ENCODE peak calls at places on chromosomes 5 and 9, in four cellular contexts. Z, D, R and H are unnamed samples.

GRCh38 chr5:180869587-180869986 is 8.5 kb upstream of the ZFP62 start:
- DNase-seq in Z (no peak), D (no peak), R (no peak), H (no peak)

GRCh38 chr5:83924891-83925290 is 204.2 kb upstream of the HAPLN1 start:
- DNase-seq in Z (no peak), D (no peak), R (no peak), H (no peak)

GRCh38 chr9:127629468-127630081 is 17.5 kb downstream of the STXBP1 start:
- DNase-seq in Z (no peak), D (no peak), R (no peak), H (no peak)

GRCh38 chr9:71681708-71682268 is 86.5 kb downstream of the CEMIP2 start:
- DNase-seq in Z (no peak), D (peak; percentile 41), R (no peak), H (no peak)

GRCh38 chr9:130461218-130461630 is 16.5 kb downstream of the ASS1 start:
- DNase-seq in Z (peak; percentile 66), D (peak; percentile 86), R (peak; percentile 76), H (no peak)

GRCh38 chr9:128809036-128809599 is 9.2 kb upstream of the ENDOG start:
- DNase-seq in Z (no peak), D (no peak), R (no peak), H (no peak)

GRCh38 chr5:179912951-179913350 is 5.3 kb upstream of the TBC1D9B start:
- DNase-seq in Z (no peak), D (no peak), R (no peak), H (no peak)

GRCh38 chr9:3361689-3362392 is 164.0 kb downstream of the RFX3 start:
- DNase-seq in Z (no peak), D (no peak), R (no peak), H (no peak)

GRCh38 chr9:95057121-95057520 is 260.4 kb downstream of the FANCC start:
- DNase-seq in Z (no peak), D (no peak), R (no peak), H (no peak)

GRCh38 chr9:650362-650761 is 191.1 kb upstream of the DMRT1 start:
- DNase-seq in Z (peak; percentile 16), D (no peak), R (no peak), H (no peak)

GRCh38 chr9:117957267-117957666 is 253.1 kb downstream of the TLR4 start:
- DNase-seq in Z (no peak), D (no peak), R (no peak), H (no peak)

GRCh38 chr9:136881691-136882108 is 4.6 kb upstream of the TRAF2 start:
- DNase-seq in Z (peak; percentile 42), D (no peak), R (peak; percentile 71), H (no peak)

GRCh38 chr5:52999357-52999949 is 10.3 kb downstream of the ITGA2 start:
- DNase-seq in Z (no peak), D (no peak), R (no peak), H (no peak)

GRCh38 chr5:142783601-142784291 is 13.6 kb downstream of the ARHGAP26 start:
- DNase-seq in Z (peak; percentile 55), D (no peak), R (no peak), H (no peak)

GRCh38 chr5:96668725-96669124 is 6.5 kb downstream of the CAST start:
- DNase-seq in Z (no peak), D (no peak), R (peak; percentile 66), H (no peak)

GRCh38 chr9:133656211-133657119 is 20.3 kb downstream of the DBH start:
- DNase-seq in Z (no peak), D (no peak), R (no peak), H (no peak)

GRCh38 chr9:115300116-115300515 is 182.2 kb upstream of the TNC start:
- DNase-seq in Z (no peak), D (no peak), R (no peak), H (no peak)

GRCh38 chr5:124737651-124738050 is 8.8 kb downstream of the ZNF608 start:
- DNase-seq in Z (no peak), D (no peak), R (no peak), H (no peak)

GRCh38 chr5:72474117-72474915 is 32.9 kb downstream of the ZNF366 start:
- DNase-seq in Z (no peak), D (no peak), R (no peak), H (no peak)

GRCh38 chr9:79224672-79225433 is 346.9 kb upstream of the TLE4 start:
- DNase-seq in Z (no peak), D (no peak), R (no peak), H (no peak)

GRCh38 chr9:12775373-12775962 is 648 bp downstream of the LURAP1L start:
- DNase-seq in Z (no peak), D (peak; percentile 51), R (no peak), H (no peak)

GRCh38 chr5:149549461-149550266 is 1.6 kb downstream of the CSNK1A1 start:
- DNase-seq in Z (no peak), D (no peak), R (peak; percentile 65), H (no peak)

GRCh38 chr9:133430244-133430643 is 8.1 kb downstream of the ADAMTS13 start:
- DNase-seq in Z (no peak), D (no peak), R (no peak), H (no peak)

DNA sequence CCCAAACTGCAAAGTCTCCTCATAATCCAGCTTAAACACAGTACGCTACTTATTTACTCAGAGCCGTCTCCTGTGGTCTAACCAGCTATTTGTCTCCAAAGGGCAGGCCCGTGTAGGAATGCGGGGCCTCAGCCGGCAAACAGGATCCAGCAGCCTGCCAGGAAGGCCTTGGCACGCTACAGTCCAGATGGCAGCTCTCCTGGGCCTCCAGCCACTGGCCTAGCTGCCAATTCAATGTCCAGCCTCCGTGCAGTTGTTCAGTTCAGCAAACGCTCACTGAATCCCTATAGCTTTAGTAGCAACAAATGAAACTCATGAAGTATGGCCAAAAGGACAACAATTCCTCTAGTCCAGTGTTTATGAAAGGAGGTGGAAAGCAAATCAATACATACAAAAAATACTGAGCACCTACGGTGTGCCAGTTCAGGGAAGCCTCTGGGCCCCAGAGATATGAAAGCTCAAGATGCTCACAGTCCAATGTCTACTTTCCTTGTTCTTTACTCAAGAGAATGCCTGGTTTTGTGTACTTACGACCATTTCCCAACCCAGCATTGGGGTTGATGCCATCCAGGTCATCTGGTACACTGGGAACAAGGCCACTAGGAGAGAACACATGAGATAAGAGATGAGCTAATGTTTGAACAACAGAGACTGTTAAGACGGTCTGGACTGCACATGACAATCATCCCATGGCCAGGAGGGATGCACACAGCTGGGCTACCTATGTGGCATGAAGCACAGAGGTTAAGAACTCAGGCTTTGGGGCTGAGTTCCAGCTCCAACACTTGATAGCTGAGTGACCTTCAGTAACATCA is 8.3 kb downstream of the CDK5RAP2 start:
- DNase-seq in Z (no peak), D (no peak), R (no peak), H (no peak)
- TF ChIP-seq CTCF in Z (no peak), D (no peak), R (no peak), H (no peak)

GRCh38 chr9:75979362-75979761 is 88.9 kb downstream of the PCSK5 start:
- DNase-seq in Z (no peak), D (no peak), R (no peak), H (no peak)
- TF ChIP-seq CTCF in Z (no peak), D (no peak), R (no peak), H (peak; percentile 44)

DNA sequence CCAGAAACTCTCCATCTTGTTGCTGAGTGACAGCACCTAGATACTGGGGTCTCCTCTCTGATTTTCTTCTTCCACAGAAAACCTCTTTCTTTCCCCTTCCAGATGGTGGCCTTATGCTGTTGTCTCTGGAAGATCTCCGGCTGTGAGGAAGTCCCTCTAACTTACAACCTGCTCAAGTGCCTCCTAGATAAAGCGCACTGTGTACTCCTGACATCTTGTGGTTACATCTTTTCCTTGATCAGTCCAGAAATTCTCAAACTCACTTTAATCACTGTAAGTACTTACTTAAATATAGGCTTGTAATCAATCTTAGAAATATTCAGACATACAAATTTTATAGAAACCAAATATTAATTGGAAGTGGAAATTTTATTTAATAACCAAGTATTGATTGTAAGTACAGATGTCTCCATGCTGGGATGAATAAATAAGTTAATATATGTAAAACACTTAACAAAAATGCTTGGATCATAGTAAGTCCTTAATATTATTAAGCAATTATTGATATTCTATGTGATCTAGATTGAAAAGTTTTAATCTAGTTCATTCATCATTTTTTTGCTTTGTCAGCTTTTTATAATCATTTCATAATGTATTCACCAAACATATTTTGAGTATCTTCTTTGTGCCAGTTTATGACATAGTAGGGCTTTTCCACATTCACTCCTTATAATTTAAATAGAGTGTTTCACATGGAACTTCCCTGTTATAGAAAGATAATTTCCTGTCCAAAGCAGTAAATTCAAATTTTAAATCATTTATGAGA is 1381.4 kb upstream of the CDH6 start:
- DNase-seq in Z (no peak), D (no peak), R (no peak), H (no peak)
- TF ChIP-seq CTCF in Z (no peak), D (no peak), R (no peak), H (peak; percentile 52)

GRCh38 chr9:116910201-116910600 is 223.1 kb downstream of the TRIM32 start:
- DNase-seq in Z (no peak), D (no peak), R (no peak), H (no peak)
- TF ChIP-seq CTCF in Z (no peak), D (no peak), R (no peak), H (no peak)

GRCh38 chr5:111169269-111169668 is 54.9 kb upstream of the CAMK4 start:
- DNase-seq in Z (no peak), D (no peak), R (no peak), H (no peak)
- TF ChIP-seq CTCF in Z (no peak), D (no peak), R (no peak), H (peak; percentile 26)

GRCh38 chr5:169848792-169849191 is 131.5 kb downstream of the INSYN2B start:
- DNase-seq in Z (no peak), D (no peak), R (no peak), H (no peak)

GRCh38 chr5:169848271-169848670 is 132.0 kb downstream of the INSYN2B start:
- DNase-seq in Z (no peak), D (no peak), R (no peak), H (no peak)

GRCh38 chr5:169847519-169847918 is 132.8 kb downstream of the INSYN2B start:
- DNase-seq in Z (no peak), D (no peak), R (no peak), H (no peak)

DNA sequence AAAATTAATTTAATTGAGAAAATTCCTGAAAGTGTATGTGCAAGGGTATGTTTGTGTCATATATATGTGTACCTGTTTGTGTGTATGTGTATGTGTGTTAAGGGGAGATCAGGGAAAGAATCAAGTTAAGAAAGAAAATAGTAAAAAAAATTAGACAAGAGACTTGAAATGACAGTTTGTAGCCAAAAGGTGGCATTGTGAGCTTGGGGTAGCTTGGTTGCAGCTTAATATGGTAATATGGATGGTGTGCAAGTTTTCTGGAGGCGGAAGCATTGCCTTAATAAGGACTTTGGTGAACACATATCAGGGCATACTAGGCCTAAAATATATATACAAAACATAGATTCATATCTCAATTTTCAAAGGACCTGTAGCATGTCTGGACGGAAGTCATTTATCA is 129.9 kb downstream of the INSYN2B start:
- DNase-seq in Z (no peak), D (no peak), R (no peak), H (no peak)
- TF ChIP-seq CTCF in Z (no peak), D (no peak), R (no peak), H (peak; percentile 51)

GRCh38 chr5:82421119-82421518 is 143.0 kb upstream of the RPS23 start:
- DNase-seq in Z (no peak), D (no peak), R (no peak), H (no peak)
- TF ChIP-seq CTCF in Z (no peak), D (no peak), R (no peak), H (no peak)